ENCODE peak calls at places on chromosomes 11 and 22, in seven cellular contexts. N is A172; C is stimulated activated CD4-positive, alpha-beta T cell treated with anti-CD3 and anti-CD28 coated beads, Interleukin-1b, Interleukin-23, amount 100 ng/mL, for 1 hour; O is fibroblast of lung; P is GF-D8; B is fibroblast of mammary gland; K is lower leg skin. I is an unnamed sample.

GRCh38 chr22:19407649-19408606 is 23.6 kb downstream of the HIRA start:
- DNase-seq in O (no peak), C (no peak), P (no peak), B (peak), N (no peak), K (no peak), I (no peak)

GRCh38 chr11:30916764-30917163 is 330.6 kb upstream of the MPPED2 start:
- DNase-seq in C (no peak), K (no peak), O (no peak), N (no peak), B (no peak), P (no peak), I (no peak)

GRCh38 chr11:133951484-133952198 is 5.1 kb downstream of the IGSF9B start:
- DNase-seq in K (no peak), N (peak), C (no peak), O (no peak), B (no peak), P (no peak), I (no peak)

GRCh38 chr11:122068096-122068495 is 47.9 kb downstream of the BLID start:
- DNase-seq in O (no peak), P (no peak), B (no peak), C (no peak), K (no peak), N (no peak), I (no peak)

GRCh38 chr22:44667829-44668189 is 34.2 kb upstream of the PRR5 start:
- DNase-seq in P (no peak), C (peak), B (no peak), K (no peak), O (no peak), N (no peak), I (no peak)

GRCh38 chr11:17991799-17992433 is 20.9 kb downstream of the SERGEF start:
- DNase-seq in K (no peak), O (peak), B (peak), C (no peak), N (peak), P (no peak), I (no peak)

GRCh38 chr11:122733301-122733686 is 77.8 kb downstream of the UBASH3B start:
- DNase-seq in P (no peak), N (no peak), K (no peak), B (peak), O (peak), C (no peak), I (no peak)

GRCh38 chr11:116890193-116890592 is 52.8 kb upstream of the APOA1 start:
- DNase-seq in P (no peak), B (no peak), C (no peak), N (no peak), O (peak), K (no peak), I (no peak)

GRCh38 chr11:28466506-28466905 is 358.3 kb downstream of the METTL15 start:
- DNase-seq in B (no peak), P (no peak), N (no peak), O (no peak), C (no peak), K (no peak), I (no peak)

GRCh38 chr22:22196018-22196533 is 48.5 kb upstream of the VPREB1 start:
- DNase-seq in O (no peak), K (no peak), B (no peak), N (no peak), P (no peak), C (no peak), I (no peak)

GRCh38 chr22:30626413-30626812 is 9.2 kb upstream of the SLC35E4 start:
- DNase-seq in O (no peak), K (no peak), N (no peak), P (no peak), B (no peak), C (no peak), I (no peak)

GRCh38 chr22:22848364-22848866 is 39.2 kb upstream of the IGLL5 start:
- DNase-seq in B (peak), C (peak), K (peak), N (peak), P (no peak), O (peak), I (no peak)

GRCh38 chr11:46856605-46857339 is 10.7 kb upstream of the CKAP5 start:
- DNase-seq in O (no peak), K (no peak), B (no peak), C (no peak), P (no peak), N (no peak), I (no peak)

GRCh38 chr11:93861808-93862207 is 11.4 kb upstream of the VSTM5 start:
- DNase-seq in N (no peak), K (no peak), O (no peak), B (peak), C (no peak), P (no peak), I (no peak)

GRCh38 chr11:86301742-86302091 is 323 bp upstream of the HIKESHI start:
- DNase-seq in P (no peak), N (no peak), K (no peak), B (no peak), O (no peak), C (no peak), I (no peak)

GRCh38 chr11:44927174-44927661 is 23.5 kb downstream of the TP53I11 start:
- DNase-seq in K (peak), C (peak), B (peak), N (peak), P (no peak), O (peak), I (no peak)

GRCh38 chr11:41044747-41045146 is 414.7 kb downstream of the LRRC4C start:
- DNase-seq in P (no peak), N (no peak), C (no peak), K (no peak), O (no peak), B (no peak), I (no peak)

GRCh38 chr22:47034905-47035419 is 272.5 kb downstream of the TBC1D22A start:
- DNase-seq in P (no peak), K (no peak), O (no peak), C (no peak), B (no peak), N (no peak), I (no peak)

GRCh38 chr11:35133656-35134055 is 5.3 kb upstream of the CD44 start:
- DNase-seq in O (no peak), B (no peak), P (no peak), K (no peak), N (no peak), C (no peak), I (no peak)

GRCh38 chr11:69460540-69461257 is 20.8 kb upstream of the LINC01488 start:
- DNase-seq in P (no peak), C (no peak), B (peak), N (peak), K (no peak), O (peak), I (no peak)

GRCh38 chr11:133801356-133801755 is 44.0 kb downstream of the SPATA19 start:
- DNase-seq in B (no peak), O (no peak), N (no peak), K (peak), C (no peak), P (no peak), I (no peak)

GRCh38 chr11:120817131-120817530 is 206.8 kb upstream of the TBCEL start:
- DNase-seq in C (no peak), N (no peak), K (no peak), O (no peak), P (no peak), B (no peak), I (no peak)

GRCh38 chr11:120129570-120129969 is 8.3 kb downstream of the TRIM29 start:
- DNase-seq in N (no peak), B (no peak), K (peak), C (no peak), P (no peak), O (no peak), I (no peak)

GRCh38 chr22:47767403-47767802 is 1005.0 kb downstream of the TBC1D22A start:
- DNase-seq in C (no peak), P (no peak), B (no peak), N (no peak), K (no peak), O (no peak), I (no peak)

GRCh38 chr22:47218671-47219070 is 456.2 kb downstream of the TBC1D22A start:
- DNase-seq in P (no peak), K (peak), O (no peak), B (no peak), C (no peak), N (no peak), I (no peak)

GRCh38 chr22:37742374-37743092 is 45.7 kb downstream of the TRIOBP start:
- DNase-seq in B (peak), P (no peak), N (peak), C (no peak), O (peak), K (no peak), I (no peak)

GRCh38 chr11:112162761-112163669 is 879 bp downstream of the IL18 start:
- DNase-seq in K (no peak), N (no peak), C (no peak), O (peak), P (no peak), B (no peak), I (no peak)

GRCh38 chr11:1757861-1758610 is 5.7 kb downstream of the CTSD start:
- DNase-seq in N (no peak), B (no peak), P (peak), K (no peak), O (no peak), C (no peak), I (no peak)

GRCh38 chr11:8362899-8363298 is 99.2 kb upstream of the LMO1 start:
- DNase-seq in O (no peak), P (no peak), K (no peak), B (no peak), N (no peak), C (no peak), I (no peak)